ENCODE peak calls at places on chromosomes 7 and 10, in seven cellular contexts. P is SHP77; Y is CD4-positive, CD25-positive, alpha-beta regulatory T cell; L is stimulated activated CD8-positive, alpha-beta memory T cell treated with anti-CD3 and anti-CD28 coated beads, Interleukin-4, amount 100 ng/mL, for 1 hour; A is stimulated activated CD4-positive, alpha-beta T cell treated with anti-CD3 and anti-CD28 coated beads, Interleukin-4, amount 100 ng/mL, for 24 hours; T is NT2/D1; G is PC-3. R is an unnamed sample.

GRCh38 chr7:158026636-158027265 is 560.9 kb downstream of the PTPRN2 start:
- DNase-seq in P (no peak), Y (no peak), L (no peak), A (no peak), T (no peak), G (no peak), R (no peak)

GRCh38 chr7:22173884-22174573 is 182.9 kb downstream of the RAPGEF5 start:
- DNase-seq in P (no peak), Y (no peak), L (no peak), A (peak), T (no peak), G (peak), R (no peak)

GRCh38 chr10:93465806-93466675 is 16.1 kb downstream of the MYOF start:
- DNase-seq in P (peak), Y (no peak), L (no peak), A (no peak), T (no peak), G (peak), R (peak)

GRCh38 chr10:124944982-124945381 is 3.1 kb downstream of the ZRANB1 start:
- DNase-seq in P (no peak), Y (no peak), L (no peak), A (no peak), T (no peak), G (no peak), R (peak)

GRCh38 chr7:88169717-88170320 is 50.0 kb downstream of the SRI start:
- DNase-seq in P (peak), Y (no peak), L (no peak), A (no peak), T (no peak), G (peak), R (no peak)

GRCh38 chr7:144110272-144110671 is 889 bp downstream of the OR2A2 start:
- DNase-seq in P (no peak), Y (no peak), L (no peak), A (no peak), T (no peak), G (no peak), R (no peak)

GRCh38 chr10:122648599-122649428 is 50.8 kb downstream of the C10orf120 start:
- DNase-seq in P (peak), Y (no peak), L (no peak), A (peak), T (peak), G (peak), R (peak)

GRCh38 chr10:73992899-73993788 is 4.8 kb upstream of the VCL start:
- DNase-seq in P (no peak), Y (no peak), L (no peak), A (peak), T (no peak), G (no peak), R (no peak)

GRCh38 chr7:47587389-47587788 is 5.5 kb upstream of the TNS3 start:
- DNase-seq in P (no peak), Y (no peak), L (no peak), A (no peak), T (no peak), G (peak), R (no peak)

GRCh38 chr10:132827861-132828539 is 42.1 kb upstream of the NKX6-2 start:
- DNase-seq in P (no peak), Y (no peak), L (no peak), A (no peak), T (no peak), G (no peak), R (no peak)

GRCh38 chr10:7267142-7267541 is 143.7 kb downstream of the SFMBT2 start:
- DNase-seq in P (no peak), Y (no peak), L (no peak), A (no peak), T (no peak), G (no peak), R (no peak)

R was measured in HAP-1.